ENCODE peak calls at places on chromosome X, in ten cellular contexts. H is fibroblast of pulmonary artery, G is suprapubic skin, W is omental fat pad, N is lower lobe of right lung, I is lung, D is AG04449, V is GM20000, J is spleen, F is upper lobe of right lung. U is an unnamed sample.

GRCh38 chrX:15468036-15468435 is 25.1 kb downstream of the PIR start:
- DNase-seq in D (no peak), G (peak; percentile 71), I (no peak), V (no peak), H (peak; percentile 72), N (no peak), J (no peak), W (no peak), F (no peak), U (peak; percentile 46)

GRCh38 chrX:119503484-119503861 is 35.2 kb downstream of the SLC25A5 start:
- DNase-seq in G (peak; percentile 59), I (peak; percentile 75), J (no peak), W (no peak), N (peak; percentile 65), H (peak; percentile 87), V (no peak), F (peak; percentile 73), D (peak; percentile 40), U (no peak)

GRCh38 chrX:905828-906566 is 275.4 kb downstream of the SHOX start:
- DNase-seq in V (no peak), D (no peak), F (no peak), H (no peak), W (no peak), I (no peak), J (peak; percentile 62), G (no peak), N (no peak), U (no peak)

GRCh38 chrX:40169193-40170086 is 71.7 kb upstream of the BCOR start:
- DNase-seq in F (peak; percentile 73), H (peak; percentile 84), I (no peak), W (no peak), N (peak; percentile 69), J (peak; percentile 90), G (peak; percentile 69), D (peak; percentile 19), V (peak; percentile 81), U (peak; percentile 84)

GRCh38 chrX:69232945-69233344 is 67.7 kb upstream of the PJA1 start:
- DNase-seq in D (no peak), I (no peak), W (no peak), V (no peak), N (no peak), J (no peak), G (no peak), F (no peak), H (no peak), U (no peak)

GRCh38 chrX:68343551-68343950 is 89.7 kb downstream of the OPHN1 start:
- DNase-seq in I (no peak), W (no peak), N (no peak), F (no peak), J (no peak), D (peak; percentile 10), V (no peak), G (no peak), H (no peak), U (no peak)

GRCh38 chrX:123422875-123423274 is 238.8 kb downstream of the GRIA3 start:
- DNase-seq in W (no peak), J (no peak), I (no peak), D (no peak), V (no peak), N (no peak), H (peak; percentile 51), F (no peak), G (no peak), U (no peak)

GRCh38 chrX:8711401-8711800 is 20.5 kb downstream of the ANOS1 start:
- DNase-seq in D (no peak), N (no peak), W (no peak), H (no peak), G (no peak), F (no peak), I (no peak), V (no peak), J (no peak), U (no peak)

GRCh38 chrX:109632906-109633504 is 8.0 kb upstream of the KCNE5 start:
- DNase-seq in J (no peak), V (peak; percentile 15), I (no peak), D (no peak), F (no peak), H (peak; percentile 56), N (no peak), W (no peak), G (no peak), U (no peak)

GRCh38 chrX:68633981-68634380 is 13.5 kb upstream of the STARD8 start:
- DNase-seq in D (no peak), W (no peak), J (no peak), H (no peak), F (no peak), N (no peak), V (no peak), G (no peak), I (no peak), U (no peak)

GRCh38 chrX:39296472-39296871 is 495.2 kb downstream of the MID1IP1 start:
- DNase-seq in J (no peak), F (no peak), I (no peak), H (no peak), G (no peak), D (no peak), V (no peak), W (no peak), N (no peak), U (no peak)

GRCh38 chrX:17417411-17417810 is 42.4 kb downstream of the NHS start:
- DNase-seq in H (no peak), F (no peak), J (no peak), V (no peak), I (no peak), N (no peak), D (no peak), W (no peak), G (no peak), U (no peak)

DNA sequence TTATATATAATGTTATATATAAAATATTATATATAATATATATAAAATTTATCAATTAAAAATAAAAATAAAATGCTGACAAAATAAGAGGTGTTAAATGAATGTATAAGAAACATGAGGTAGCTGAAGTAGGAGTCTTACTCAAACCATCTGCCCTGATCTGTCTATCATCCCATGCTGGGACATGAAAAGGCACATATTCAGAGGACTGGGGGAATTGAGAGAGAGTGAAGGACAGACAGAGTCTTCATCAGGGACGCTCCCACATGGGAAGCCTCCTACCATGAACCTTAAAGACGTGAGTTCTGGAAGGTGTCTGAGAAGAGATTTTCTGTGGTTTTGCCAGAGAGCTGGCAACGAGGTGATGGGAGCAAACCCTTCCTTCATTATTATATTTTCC is 4.1 kb upstream of the ARSF start:
- DNase-seq in W (no peak), H (no peak), J (no peak), N (no peak), V (no peak), F (no peak), I (no peak), G (no peak), D (no peak), U (no peak)
- TF ChIP-seq CTCF in W (no peak), H (no peak), J (no peak), N (no peak), V (no peak), F (no peak), I (no peak), G (no peak), D (no peak), U (no peak)

GRCh38 chrX:142084611-142085010 is 120.5 kb downstream of the MAGEC2 start:
- DNase-seq in I (no peak), J (no peak), H (peak; percentile 2), N (no peak), F (no peak), W (no peak), V (no peak), D (no peak), G (no peak), U (no peak)

DNA sequence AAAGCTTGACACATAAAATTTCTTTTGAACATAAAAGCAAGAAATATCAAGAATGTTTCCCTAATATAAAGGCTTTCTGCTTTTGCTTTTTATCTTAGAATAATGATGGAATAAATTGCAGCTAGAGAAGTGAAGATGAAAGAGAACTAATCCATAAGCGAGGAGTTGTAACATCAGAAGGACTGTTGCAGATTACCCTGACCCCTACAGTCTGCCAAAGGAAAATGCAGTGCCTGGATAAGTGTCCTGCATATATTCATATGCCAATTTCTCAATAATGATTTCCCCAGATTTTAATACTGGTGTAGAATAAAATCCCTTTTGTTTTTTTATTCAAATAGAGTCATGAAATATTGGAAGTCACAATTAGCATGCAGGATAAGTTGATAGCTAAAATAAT is 115.9 kb downstream of the MAGEC2 start:
- DNase-seq in N (no peak), F (no peak), J (no peak), G (no peak), I (no peak), D (no peak), H (peak; percentile 44), V (no peak), W (no peak), U (no peak)
- TF ChIP-seq CTCF in N (peak; percentile 33), F (peak; percentile 44), J (no peak), G (no peak), I (no peak), D (no peak), H (peak; percentile 49), V (no peak), W (no peak), U (no peak)

DNA sequence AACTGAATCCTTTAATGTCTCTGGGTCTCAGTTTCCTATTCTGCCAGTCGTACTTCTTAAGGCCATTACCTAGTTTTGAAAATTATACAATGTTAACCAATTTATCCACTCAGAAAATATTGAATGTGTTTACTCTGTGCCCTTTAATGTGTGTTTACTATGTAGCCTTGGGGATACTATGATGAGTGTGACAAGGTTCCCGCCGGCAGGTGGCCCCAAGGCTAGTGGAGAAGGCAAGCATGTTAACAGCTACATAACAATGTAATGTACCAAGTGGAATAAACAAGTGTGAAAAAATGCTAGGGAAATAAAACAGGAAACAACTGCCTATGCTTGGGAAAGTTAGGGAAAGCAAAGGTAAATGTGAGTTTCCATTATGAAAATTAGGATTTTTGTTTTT is 187.3 kb upstream of the MBNL3 start:
- DNase-seq in V (no peak), N (no peak), F (no peak), G (no peak), I (no peak), D (no peak), W (no peak), H (no peak), J (no peak), U (no peak)
- TF ChIP-seq CTCF in V (no peak), N (no peak), F (no peak), G (no peak), I (no peak), D (no peak), W (no peak), H (no peak), J (no peak), U (no peak)

GRCh38 chrX:136166221-136166855 is 19.0 kb downstream of the FHL1 start:
- DNase-seq in N (no peak), D (no peak), G (no peak), V (no peak), H (peak; percentile 58), F (no peak), W (no peak), I (no peak), J (no peak), U (no peak)
- TF ChIP-seq CTCF in N (peak; percentile 18), D (peak; percentile 38), G (no peak), V (peak; percentile 5), H (peak; percentile 47), F (peak; percentile 21), W (no peak), I (no peak), J (peak; percentile 16), U (no peak)

GRCh38 chrX:133171962-133172708 is 46.0 kb downstream of the TFDP3 start:
- DNase-seq in N (no peak), V (peak; percentile 5), J (no peak), H (peak; percentile 7), G (no peak), I (no peak), F (no peak), W (no peak), D (no peak), U (no peak)
- TF ChIP-seq CTCF in N (peak; percentile 44), V (peak; percentile 5), J (peak; percentile 6), H (peak; percentile 9), G (no peak), I (no peak), F (peak; percentile 40), W (no peak), D (no peak), U (no peak)

U was measured in CD14-positive monocyte.